ENCODE peak calls at places on chromosomes 6 and 20, in seven cellular contexts. Q is fibroblast of lung; F is stimulated activated CD8-positive, alpha-beta memory T cell treated with anti-CD3 and anti-CD28 coated beads, Interleukin-7, amount 100 ng/mL, for 1 hour; R is CD4-positive, alpha-beta memory T cell; L is RPMI7951; C is HCEC 1CT; M is NCI-H2171 treated with DMSO at 0.1 percent for 48 hours. O is an unnamed sample.

GRCh38 chr6:44000164-44000842 is 126.9 kb downstream of the MRPL14 start:
- DNase-seq in Q (peak), F (no peak), R (no peak), L (no peak), C (no peak), M (no peak), O (no peak)

GRCh38 chr6:136647363-136647763 is 97.1 kb upstream of the MAP7 start:
- DNase-seq in Q (peak), F (no peak), R (peak), L (peak), C (peak), M (no peak), O (no peak)

GRCh38 chr6:15894973-15895858 is 232.4 kb upstream of the DTNBP1 start:
- DNase-seq in Q (no peak), F (no peak), R (no peak), L (no peak), C (no peak), M (no peak), O (no peak)

GRCh38 chr6:40252531-40253258 is 318.4 kb upstream of the MOCS1 start:
- DNase-seq in Q (no peak), F (no peak), R (no peak), L (no peak), C (no peak), M (no peak), O (no peak)

GRCh38 chr6:142459267-142459666 is 157.5 kb downstream of the ADGRG6 start:
- DNase-seq in Q (no peak), F (no peak), R (no peak), L (peak), C (peak), M (no peak), O (no peak)

GRCh38 chr20:24582373-24583168 is 113.1 kb downstream of the SYNDIG1 start:
- DNase-seq in Q (no peak), F (no peak), R (no peak), L (no peak), C (no peak), M (peak), O (no peak)

GRCh38 chr6:155154158-155154830 is 109.5 kb upstream of the CLDN20 start:
- DNase-seq in Q (peak), F (no peak), R (no peak), L (peak), C (peak), M (peak), O (peak)

GRCh38 chr6:167731216-167731615 is 95.5 kb upstream of the AFDN start:
- DNase-seq in Q (no peak), F (no peak), R (no peak), L (no peak), C (no peak), M (no peak), O (no peak)

GRCh38 chr6:149246691-149247384 is 70.7 kb upstream of the TAB2 start:
- DNase-seq in Q (no peak), F (no peak), R (no peak), L (no peak), C (no peak), M (no peak), O (no peak)

GRCh38 chr6:159826004-159826403 is 25.9 kb downstream of the PNLDC1 start:
- DNase-seq in Q (no peak), F (no peak), R (no peak), L (no peak), C (no peak), M (no peak), O (no peak)

O was measured in G401.